ENCODE peak calls at places on chromosomes 3 and 15, in five cellular contexts. One of them, this sample, is unnamed.

GRCh38 chr3:42446111-42447050 is 36.0 kb upstream of the LYZL4 start:
- DNase-seq in T47D: no peak
- DNase-seq in ELR: no peak
- DNase-seq in renal cortical epithelial cell: no peak
- DNase-seq in D341Med: no peak
- DNase-seq in this sample: no peak

GRCh38 chr15:31392761-31393401 is 66.2 kb downstream of the KLF13 start:
- DNase-seq in T47D: no peak
- DNase-seq in ELR: no peak
- DNase-seq in renal cortical epithelial cell: no peak
- DNase-seq in D341Med: peak
- DNase-seq in this sample: no peak

GRCh38 chr3:141656771-141657170 is 81.3 kb upstream of the RNF7 start:
- DNase-seq in T47D: no peak
- DNase-seq in ELR: peak
- DNase-seq in renal cortical epithelial cell: peak
- DNase-seq in D341Med: no peak
- DNase-seq in this sample: no peak

GRCh38 chr3:28240440-28240839 is 979 bp upstream of the CMC1 start:
- DNase-seq in T47D: no peak
- DNase-seq in ELR: no peak
- DNase-seq in renal cortical epithelial cell: no peak
- DNase-seq in D341Med: peak
- DNase-seq in this sample: no peak

GRCh38 chr3:176663819-176664218 is 533.5 kb downstream of the TBL1XR1 start:
- DNase-seq in T47D: peak
- DNase-seq in ELR: peak
- DNase-seq in renal cortical epithelial cell: peak
- DNase-seq in D341Med: peak
- DNase-seq in this sample: no peak

GRCh38 chr3:141454055-141454454 is 32.8 kb upstream of the RASA2 start:
- DNase-seq in T47D: no peak
- DNase-seq in ELR: no peak
- DNase-seq in renal cortical epithelial cell: no peak
- DNase-seq in D341Med: no peak
- DNase-seq in this sample: no peak

GRCh38 chr15:28935316-28935715 is 49.5 kb downstream of the APBA2 start:
- DNase-seq in T47D: no peak
- DNase-seq in ELR: peak
- DNase-seq in renal cortical epithelial cell: no peak
- DNase-seq in D341Med: peak
- DNase-seq in this sample: no peak

GRCh38 chr15:42163291-42163690 is 6.9 kb upstream of the PLA2G4F start:
- DNase-seq in T47D: no peak
- DNase-seq in ELR: no peak
- DNase-seq in renal cortical epithelial cell: no peak
- DNase-seq in D341Med: no peak
- DNase-seq in this sample: no peak

GRCh38 chr3:81947359-81947758 is 185.9 kb upstream of the GBE1 start:
- DNase-seq in T47D: no peak
- DNase-seq in ELR: peak
- DNase-seq in renal cortical epithelial cell: no peak
- DNase-seq in D341Med: no peak
- DNase-seq in this sample: no peak

GRCh38 chr3:15722877-15723623 is 74.7 kb downstream of the ANKRD28 start:
- DNase-seq in T47D: no peak
- DNase-seq in ELR: no peak
- DNase-seq in renal cortical epithelial cell: no peak
- DNase-seq in D341Med: no peak
- DNase-seq in this sample: no peak

GRCh38 chr15:44550256-44550655 is 13.3 kb downstream of the EIF3J start:
- DNase-seq in T47D: no peak
- DNase-seq in ELR: peak
- DNase-seq in renal cortical epithelial cell: peak
- DNase-seq in D341Med: no peak
- DNase-seq in this sample: no peak

GRCh38 chr15:40594429-40594836 is 384 bp downstream of the KNL1 start:
- DNase-seq in T47D: peak
- DNase-seq in ELR: peak
- DNase-seq in renal cortical epithelial cell: no peak
- DNase-seq in D341Med: peak
- DNase-seq in this sample: peak

GRCh38 chr3:124512881-124513609 is 217.2 kb upstream of the UMPS start:
- DNase-seq in T47D: peak
- DNase-seq in ELR: no peak
- DNase-seq in renal cortical epithelial cell: no peak
- DNase-seq in D341Med: no peak
- DNase-seq in this sample: no peak

GRCh38 chr15:31024979-31025378 is 33.6 kb upstream of the MTMR10 start:
- DNase-seq in T47D: no peak
- DNase-seq in ELR: peak
- DNase-seq in renal cortical epithelial cell: peak
- DNase-seq in D341Med: no peak
- DNase-seq in this sample: no peak